ENCODE peak calls at places on chromosomes 3 and 15, in five cellular contexts. M is SK-N-SH, D is ovary, V is heart left ventricle, C is breast epithelium. I is an unnamed sample. For H3K27me3 and H3K4me1, the result is how much of the 10 kb centered on the place peaks cover.

GRCh38 chr3:47193871-47194859 is 30.3 kb upstream of the SETD2 start:
- DNase-seq in M (no peak), D (no peak), V (no peak), C (no peak), I (no peak)

GRCh38 chr3:14900881-14901873 is 46.2 kb upstream of the NR2C2 start:
- DNase-seq in M (no peak), D (no peak), V (no peak), C (no peak), I (no peak)

GRCh38 chr3:24192469-24193056 is 247.5 kb downstream of the NR1D2 start:
- DNase-seq in M (no peak), D (no peak), V (no peak), C (no peak), I (no peak)

GRCh38 chr15:77493324-77493907 is 72.7 kb downstream of the HMG20A start:
- DNase-seq in M (no peak), D (no peak), V (no peak), C (no peak), I (no peak)

GRCh38 chr3:23952646-23953045 is 7.6 kb downstream of the NR1D2 start:
- DNase-seq in M (no peak), D (no peak), V (no peak), C (no peak), I (no peak)

GRCh38 chr3:52441122-52441771 is 3.7 kb downstream of the SEMA3G start:
- DNase-seq in M (peak), D (no peak), V (no peak), C (no peak), I (no peak)

GRCh38 chr15:69035205-69035917 is 20.9 kb downstream of the NOX5 start:
- DNase-seq in M (no peak), D (no peak), V (no peak), C (peak), I (no peak)

GRCh38 chr3:52682016-52682415 is 3.7 kb downstream of the PBRM1 start:
- DNase-seq in M (peak), D (peak), V (peak), C (no peak), I (peak)

GRCh38 chr15:42011074-42011473 is 9.8 kb downstream of the PLA2G4E start:
- DNase-seq in M (no peak), D (no peak), V (no peak), C (no peak), I (no peak)

GRCh38 chr3:43102773-43103480 is 3.0 kb downstream of the POMGNT2 start:
- DNase-seq in M (no peak), D (no peak), V (no peak), C (no peak), I (no peak)

GRCh38 chr3:119219069-119219468 is 21.6 kb downstream of the B4GALT4 start:
- DNase-seq in M (no peak), D (no peak), V (no peak), C (no peak), I (no peak)

GRCh38 chr3:107674371-107674770 is 151.6 kb downstream of the BBX start:
- DNase-seq in M (no peak), D (no peak), V (no peak), C (no peak), I (no peak)

GRCh38 chr3:187403768-187404270 is 35.6 kb downstream of the RTP4 start:
- DNase-seq in M (no peak), D (no peak), V (no peak), C (no peak), I (peak)

GRCh38 chr3:32181801-32182200 is 56.7 kb upstream of the CMTM8 start:
- DNase-seq in M (no peak), D (no peak), V (no peak), C (no peak), I (no peak)

GRCh38 chr3:179324270-179324754 is 1.5 kb downstream of the ZNF639 start:
- DNase-seq in M (peak), D (no peak), V (no peak), C (no peak), I (no peak)

GRCh38 chr3:194225988-194226663 is 90.2 kb downstream of the HES1 start:
- DNase-seq in M (no peak), D (no peak), V (no peak), C (no peak), I (no peak)

GRCh38 chr3:119743921-119744320 is 38.0 kb upstream of the NR1I2 start:
- DNase-seq in M (no peak), D (no peak), V (no peak), C (no peak), I (no peak)

GRCh38 chr3:9399746-9400145 is 2.3 kb downstream of the SETD5 start:
- DNase-seq in M (peak), D (peak), V (peak), C (peak), I (peak)

GRCh38 chr15:90660195-90660995 is 56.8 kb upstream of the BLM start:
- DNase-seq in M (no peak), D (peak), V (peak), C (peak), I (peak)

GRCh38 chr3:154122096-154122911 is 1.1 kb downstream of the ARHGEF26 start:
- DNase-seq in M (peak), D (peak), V (peak), C (no peak), I (peak)

GRCh38 chr15:57319919-57320542 is 56.3 kb upstream of the CGNL1 start:
- DNase-seq in M (no peak), D (no peak), V (no peak), C (no peak), I (no peak)

GRCh38 chr3:99896482-99896881 is 78.8 kb downstream of the CMSS1 start:
- DNase-seq in M (no peak), D (no peak), V (no peak), C (no peak), I (no peak)

GRCh38 chr3:99892332-99892731 is 74.7 kb downstream of the CMSS1 start:
- DNase-seq in M (no peak), D (no peak), V (no peak), C (no peak), I (no peak)

GRCh38 chr3:99895106-99895705 is 77.5 kb downstream of the CMSS1 start:
- DNase-seq in M (no peak), D (no peak), V (no peak), C (no peak), I (no peak)

GRCh38 chr3:99899603-99900002 is 81.9 kb downstream of the CMSS1 start:
- DNase-seq in M (no peak), D (no peak), V (no peak), C (no peak), I (no peak)

DNA sequence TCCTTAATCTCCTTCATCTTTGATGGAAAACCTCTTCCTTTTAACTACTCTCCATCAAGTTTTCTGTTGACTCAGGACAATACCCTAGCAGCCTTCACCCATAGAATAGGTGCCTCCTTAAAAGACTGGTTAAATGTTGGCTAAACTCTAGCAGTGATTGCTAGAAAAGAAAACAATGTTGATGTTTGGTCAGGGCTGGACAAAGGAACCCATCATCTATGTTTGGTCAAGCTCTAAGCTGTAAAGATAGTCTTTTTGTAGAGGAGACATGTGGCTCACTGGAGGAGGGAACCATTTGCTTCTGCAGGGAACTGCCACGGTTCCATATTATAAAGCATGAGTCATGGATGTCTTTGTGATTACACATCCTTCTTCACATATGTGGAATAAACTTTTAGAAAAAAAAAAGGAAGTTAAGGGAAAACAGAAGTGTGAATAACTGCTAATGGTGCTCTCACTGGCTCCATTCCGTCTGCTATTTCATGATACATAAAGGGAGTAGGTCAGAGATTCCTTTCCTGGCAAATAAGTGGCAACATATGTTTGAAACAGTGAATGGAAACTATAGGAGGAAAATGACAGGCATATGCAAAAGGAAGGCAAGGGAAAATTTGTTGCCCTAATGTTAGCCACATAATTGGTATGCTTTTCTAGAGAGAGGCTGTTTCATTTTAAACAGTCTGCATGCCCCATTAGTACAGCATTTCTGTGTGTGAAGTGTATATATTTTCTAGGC is 78.2 kb downstream of the CMSS1 start:
- DNase-seq in M (no peak), D (no peak), V (no peak), C (no peak), I (no peak)
- H3K27ac ChIP-seq in M (peak), D (no peak), V (no peak), C (no peak), I (no peak)

GRCh38 chr3:192915724-192916123 is 1.9 kb downstream of the MB21D2 start:
- DNase-seq in M (no peak), D (no peak), V (no peak), C (no peak), I (no peak)

GRCh38 chr3:192916455-192917257 is 1.0 kb downstream of the MB21D2 start:
- DNase-seq in M (peak), D (peak), V (peak), C (peak), I (peak)

GRCh38 chr3:192917508-192918274 is at the start of gene MB21D2:
- DNase-seq in M (peak), D (peak), V (peak), C (peak), I (peak)

GRCh38 chr3:192918275-192918588 is 576 bp upstream of the MB21D2 start:
- DNase-seq in M (no peak), D (no peak), V (no peak), C (no peak), I (no peak)

DNA sequence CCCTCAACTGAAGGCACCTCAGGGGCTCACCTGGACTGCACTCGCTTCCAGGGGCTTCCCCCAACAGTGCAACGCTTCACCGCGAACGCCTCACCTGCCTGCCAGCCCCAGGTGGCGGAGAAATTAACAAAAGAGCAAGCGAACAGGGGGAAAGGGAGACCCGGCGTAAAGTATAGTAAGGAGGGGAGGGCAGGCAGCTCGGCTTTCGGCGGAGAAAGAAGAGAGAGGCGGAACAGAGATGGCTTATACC is 473 bp downstream of the MB21D2 start:
- DNase-seq in M (no peak), D (no peak), V (no peak), C (no peak), I (no peak)
- H3K27me3 ChIP-seq in M (under half), D (under half), V (under half), C (under half), I (under half)

GRCh38 chr3:12751548-12751947 is 7.5 kb downstream of the TMEM40 start:
- DNase-seq in M (no peak), D (no peak), V (no peak), C (no peak), I (no peak)

GRCh38 chr3:12752803-12753202 is 6.3 kb downstream of the TMEM40 start:
- DNase-seq in M (no peak), D (no peak), V (no peak), C (no peak), I (no peak)

GRCh38 chr3:12754315-12754714 is 4.7 kb downstream of the TMEM40 start:
- DNase-seq in M (no peak), D (no peak), V (no peak), C (no peak), I (no peak)

GRCh38 chr3:12752111-12752510 is 6.9 kb downstream of the TMEM40 start:
- DNase-seq in M (no peak), D (no peak), V (no peak), C (no peak), I (no peak)

GRCh38 chr3:12753275-12754028 is 5.6 kb downstream of the TMEM40 start:
- DNase-seq in M (no peak), D (no peak), V (no peak), C (no peak), I (no peak)
- H3K4me1 ChIP-seq in M (under half), D (under half), V (under half), C (under half), I (under half)

GRCh38 chr3:72738752-72739520 is 109.3 kb downstream of the SHQ1 start:
- DNase-seq in M (peak), D (no peak), V (peak), C (peak), I (no peak)

GRCh38 chr3:72744330-72744729 is 103.9 kb downstream of the SHQ1 start:
- DNase-seq in M (no peak), D (no peak), V (no peak), C (no peak), I (no peak)

GRCh38 chr3:72745146-72745976 is 102.9 kb downstream of the SHQ1 start:
- DNase-seq in M (no peak), D (no peak), V (no peak), C (no peak), I (no peak)

DNA sequence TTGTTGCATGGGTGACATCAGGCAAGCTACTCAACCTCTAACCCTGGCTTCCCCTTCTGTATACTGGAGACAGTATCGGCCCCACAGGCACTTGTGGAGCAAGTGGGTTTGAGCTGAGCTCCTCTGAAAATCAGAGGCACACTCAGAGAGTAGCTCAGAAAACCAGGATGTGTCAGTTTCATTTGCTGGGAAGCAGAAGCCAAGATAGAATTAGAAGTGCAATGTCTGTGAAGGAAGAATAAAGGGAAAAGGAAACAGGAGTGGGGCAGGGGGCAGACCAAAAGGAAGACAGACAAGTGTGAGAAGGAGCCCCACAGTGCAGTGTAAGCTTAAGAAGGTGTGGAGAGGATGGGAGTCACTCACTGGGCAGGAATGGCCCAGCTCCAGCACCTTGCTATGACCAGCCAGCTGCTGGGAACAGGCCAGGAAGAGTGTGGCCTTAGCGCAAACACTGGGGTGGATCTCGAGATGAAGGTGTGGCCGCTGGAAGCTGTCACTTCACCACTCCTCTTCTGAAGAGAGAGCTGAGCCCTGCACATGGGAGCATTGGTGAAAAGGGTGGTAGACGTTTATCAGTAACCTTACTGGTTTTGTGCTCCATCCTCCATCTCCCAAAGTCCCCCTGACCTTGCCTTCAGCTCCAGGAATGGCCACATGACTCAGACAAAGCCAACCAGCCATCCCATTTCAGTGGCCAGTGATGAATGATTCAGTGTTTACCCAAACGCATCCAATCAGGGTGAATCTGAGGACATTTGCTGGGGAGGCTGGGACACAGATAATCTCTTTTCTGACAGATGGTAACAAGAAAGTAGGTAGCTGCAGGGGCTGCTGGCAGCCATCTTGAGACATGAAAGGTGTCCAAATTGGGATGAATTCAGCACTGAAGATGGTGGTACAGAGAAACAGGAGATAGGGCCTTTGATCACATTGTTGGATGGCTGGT is 108.5 kb downstream of the SHQ1 start:
- DNase-seq in M (no peak), D (no peak), V (no peak), C (peak), I (no peak)
- H3K27ac ChIP-seq in M (no peak), D (no peak), V (no peak), C (peak), I (no peak)

GRCh38 chr3:101144080-101144479 is 150.9 kb upstream of the ABI3BP start:
- DNase-seq in M (no peak), D (no peak), V (no peak), C (no peak), I (no peak)
- H3K27me3 ChIP-seq in M (under half), D (under half), V (under half), C (under half), I (under half)

GRCh38 chr3:59809016-59809415 is 759.2 kb upstream of the CFAP20DC start:
- DNase-seq in M (no peak), D (no peak), V (no peak), C (no peak), I (no peak)
- H3K4me1 ChIP-seq in M (under half), D (under half), V (under half), C (under half), I (under half)

DNA sequence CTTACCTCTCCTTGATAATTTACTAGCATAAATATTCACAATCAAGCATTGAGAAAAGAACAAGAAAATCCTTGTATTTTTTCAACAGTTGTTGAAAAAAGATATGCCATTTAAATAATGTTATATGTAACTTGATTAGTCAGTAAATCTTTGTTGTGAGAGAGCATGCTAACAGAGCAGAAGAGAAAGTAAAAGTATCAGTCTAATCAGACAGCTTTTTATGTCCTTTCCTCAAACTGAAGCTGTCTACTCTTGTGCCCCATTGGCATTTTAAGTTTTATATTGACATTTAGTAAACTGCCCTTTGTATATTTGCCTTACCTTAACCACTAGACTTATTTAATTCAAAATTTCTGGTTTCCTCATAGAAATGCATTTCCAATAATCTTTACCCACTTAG is 668.7 kb downstream of the OTOL1 start:
- DNase-seq in M (no peak), D (no peak), V (no peak), C (no peak), I (no peak)
- H3K27ac ChIP-seq in M (no peak), D (no peak), V (no peak), C (no peak), I (no peak)

DNA sequence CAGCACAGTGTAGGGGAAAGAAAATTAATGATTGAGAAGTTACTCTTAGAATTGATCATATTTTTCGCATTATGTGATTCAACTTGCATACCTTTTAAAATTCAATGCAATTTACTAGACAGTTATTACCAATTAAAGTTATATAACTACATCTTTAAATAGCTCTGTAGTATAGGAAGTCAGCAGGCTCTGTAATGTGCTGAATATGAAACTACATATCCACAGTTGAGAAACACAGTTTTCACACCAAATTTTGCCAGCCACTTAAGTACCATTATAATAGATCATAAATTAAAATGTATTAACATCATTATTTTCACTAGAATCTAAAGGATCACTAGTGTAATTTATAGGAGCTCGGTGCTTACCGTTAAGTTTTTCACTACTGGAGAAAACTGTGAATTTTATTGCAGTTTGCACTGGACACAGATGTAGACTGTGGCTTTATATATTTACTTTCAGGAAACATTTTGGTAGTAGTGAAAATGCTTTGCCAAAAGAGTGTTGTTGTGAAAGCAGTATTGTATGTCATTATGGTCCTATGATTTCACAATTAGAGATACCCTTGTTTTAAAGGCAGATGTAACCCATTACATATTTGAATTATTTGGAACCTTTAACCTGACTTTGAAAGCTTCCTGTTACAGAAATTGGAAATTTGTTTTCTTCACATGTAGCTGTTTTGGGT is 113.6 kb downstream of the PLCL2 start:
- DNase-seq in M (no peak), D (no peak), V (no peak), C (no peak), I (no peak)
- H3K27me3 ChIP-seq in M (under half), D (under half), V (under half), C (under half), I (under half)

GRCh38 chr3:124615896-124616543 is 114.2 kb upstream of the UMPS start:
- DNase-seq in M (no peak), D (no peak), V (peak), C (no peak), I (no peak)
- H3K4me1 ChIP-seq in M (under half), D (under half), V (under half), C (under half), I (under half)